ENCODE peak calls at places on chromosomes 3 and 15, in nine cellular contexts. N is PC-3, E is lung, C is dorsolateral prefrontal cortex, O is upper lobe of right lung, B is BJ, J is stomach, G is heart left ventricle, D is IMR-90. K is an unnamed sample.
A peak's percentile ranks its signal among the peaks of the same experiment; 100 is the strongest.

GRCh38 chr3:123782488-123782887 is 101.6 kb downstream of the MYLK start:
- DNase-seq in N (no peak), E (no peak), C (no peak), O (no peak), B (no peak), J (no peak), G (no peak), D (no peak), K (no peak)

GRCh38 chr3:178583963-178584575 is 47.8 kb downstream of the KCNMB2 start:
- DNase-seq in N (no peak), E (no peak), C (no peak), O (no peak), B (no peak), J (no peak), G (no peak), D (no peak), K (peak; percentile 16)

GRCh38 chr3:12714278-12714677 is 44.8 kb downstream of the TMEM40 start:
- DNase-seq in N (no peak), E (no peak), C (no peak), O (no peak), B (no peak), J (no peak), G (no peak), D (no peak), K (no peak)

GRCh38 chr3:113751145-113751544 is 4.3 kb downstream of the ATP6V1A start:
- DNase-seq in N (no peak), E (no peak), C (no peak), O (no peak), B (no peak), J (no peak), G (no peak), D (no peak), K (no peak)

GRCh38 chr15:58292761-58293175 is 139.0 kb upstream of the LIPC start:
- DNase-seq in N (no peak), E (no peak), C (no peak), O (no peak), B (no peak), J (no peak), G (no peak), D (peak; percentile 28), K (no peak)

GRCh38 chr15:28021281-28022039 is 77.7 kb downstream of the OCA2 start:
- DNase-seq in N (peak; percentile 69), E (peak; percentile 75), C (peak; percentile 51), O (peak; percentile 78), B (no peak), J (no peak), G (no peak), D (peak; percentile 48), K (peak; percentile 25)

GRCh38 chr15:63048986-63049665 is 6.6 kb downstream of the TPM1 start:
- DNase-seq in N (peak; percentile 78), E (peak; percentile 54), C (peak; percentile 73), O (peak; percentile 72), B (no peak), J (peak; percentile 46), G (peak; percentile 59), D (peak; percentile 66), K (peak; percentile 59)

GRCh38 chr15:70892912-70893560 is 410 bp downstream of the LRRC49 start:
- DNase-seq in N (peak; percentile 56), E (no peak), C (no peak), O (no peak), B (peak; percentile 26), J (no peak), G (peak; percentile 18), D (peak; percentile 79), K (no peak)

GRCh38 chr3:152968388-152969024 is 133.6 kb downstream of the P2RY1 start:
- DNase-seq in N (peak; percentile 83), E (no peak), C (no peak), O (no peak), B (no peak), J (no peak), G (no peak), D (no peak), K (no peak)

GRCh38 chr3:16978234-16978920 is 93.6 kb downstream of the PLCL2 start:
- DNase-seq in N (no peak), E (no peak), C (no peak), O (no peak), B (no peak), J (no peak), G (no peak), D (peak; percentile 49), K (no peak)

GRCh38 chr3:55445551-55445950 is 41.6 kb downstream of the WNT5A start:
- DNase-seq in N (no peak), E (peak; percentile 57), C (no peak), O (no peak), B (no peak), J (peak; percentile 40), G (no peak), D (no peak), K (no peak)

GRCh38 chr3:11631822-11632221 is 11.9 kb downstream of the VGLL4 start:
- DNase-seq in N (no peak), E (no peak), C (no peak), O (no peak), B (no peak), J (no peak), G (no peak), D (no peak), K (no peak)

GRCh38 chr3:109057616-109058015 is 60.3 kb downstream of the MORC1 start:
- DNase-seq in N (no peak), E (no peak), C (no peak), O (no peak), B (no peak), J (no peak), G (no peak), D (no peak), K (no peak)

GRCh38 chr3:23165571-23165970 is 37.6 kb upstream of the UBE2E2 start:
- DNase-seq in N (no peak), E (no peak), C (no peak), O (no peak), B (no peak), J (no peak), G (no peak), D (no peak), K (no peak)

GRCh38 chr3:184965639-184966430 is 153.9 kb downstream of the VPS8 start:
- DNase-seq in N (no peak), E (no peak), C (no peak), O (no peak), B (no peak), J (no peak), G (no peak), D (no peak), K (no peak)

GRCh38 chr15:69145694-69146492 is 14.5 kb upstream of the GLCE start:
- DNase-seq in N (no peak), E (no peak), C (no peak), O (no peak), B (no peak), J (no peak), G (no peak), D (peak; percentile 21), K (no peak)

GRCh38 chr3:112395166-112395894 is 62.4 kb downstream of the CD200 start:
- DNase-seq in N (no peak), E (no peak), C (no peak), O (no peak), B (no peak), J (no peak), G (no peak), D (peak; percentile 69), K (no peak)

GRCh38 chr3:125431912-125432587 is 56.9 kb upstream of the ZNF148 start:
- DNase-seq in N (peak; percentile 38), E (no peak), C (no peak), O (no peak), B (no peak), J (no peak), G (no peak), D (peak; percentile 49), K (no peak)

DNA sequence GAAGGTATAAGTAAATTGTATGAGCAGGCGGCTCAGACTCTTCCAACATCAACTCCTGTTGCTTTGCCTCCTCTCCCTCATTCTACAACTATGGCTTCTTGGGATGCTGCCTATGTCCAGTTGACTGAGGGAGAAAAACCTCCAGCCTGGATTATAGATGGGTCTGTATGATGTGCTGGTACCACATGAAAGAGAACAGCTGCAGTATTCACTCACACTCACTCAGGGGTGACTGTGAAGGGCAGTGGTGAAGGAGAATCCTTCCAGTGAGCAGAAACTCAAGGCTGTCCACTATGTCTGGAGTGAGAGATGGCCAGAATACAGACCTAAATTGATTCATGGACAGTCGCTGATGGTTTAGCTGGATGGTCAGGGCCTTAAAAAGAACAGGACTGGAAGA is 1.7 kb upstream of the BCL2L10 start:
- DNase-seq in N (no peak), E (no peak), C (no peak), O (no peak), B (no peak), J (no peak), G (no peak), D (no peak), K (no peak)
- TF ChIP-seq CTCF in N (no peak), E (no peak), C (no peak), O (no peak), B (no peak), J (no peak), G (no peak), D (no peak), K (no peak)

GRCh38 chr15:40365016-40365415 is 7.0 kb downstream of the DISP2 start:
- DNase-seq in N (no peak), E (no peak), C (no peak), O (no peak), B (no peak), J (no peak), G (no peak), D (no peak), K (no peak)

GRCh38 chr15:40367038-40367672 is 9.1 kb downstream of the DISP2 start:
- DNase-seq in N (no peak), E (no peak), C (peak; percentile 83), O (peak; percentile 64), B (no peak), J (peak; percentile 96), G (peak; percentile 88), D (no peak), K (peak; percentile 91)

GRCh38 chr15:40367673-40368611 is 9.9 kb downstream of the DISP2 start:
- DNase-seq in N (peak; percentile 88), E (peak; percentile 88), C (peak; percentile 85), O (peak; percentile 95), B (no peak), J (peak; percentile 93), G (peak; percentile 81), D (peak; percentile 87), K (peak; percentile 82)

GRCh38 chr15:40365624-40366023 is 7.6 kb downstream of the DISP2 start:
- DNase-seq in N (no peak), E (no peak), C (no peak), O (no peak), B (no peak), J (no peak), G (no peak), D (no peak), K (no peak)

GRCh38 chr15:40366204-40367037 is 8.4 kb downstream of the DISP2 start:
- DNase-seq in N (no peak), E (no peak), C (no peak), O (peak; percentile 27), B (no peak), J (no peak), G (no peak), D (no peak), K (no peak)
- H3K27me3 ChIP-seq in N (no peaks in the 10 kb centered on the region), E (no peaks in the 10 kb centered on the region), C (no peaks in the 10 kb centered on the region), O (no peaks in the 10 kb centered on the region), B (peaks cover 3% of the 10 kb centered on the region), J (no peaks in the 10 kb centered on the region), G (no peaks in the 10 kb centered on the region), D (peaks cover 9% of the 10 kb centered on the region), K (no peaks in the 10 kb centered on the region)

GRCh38 chr3:41574900-41575299 is 375.6 kb downstream of the CTNNB1 start:
- DNase-seq in N (peak; percentile 23), E (no peak), C (no peak), O (no peak), B (no peak), J (no peak), G (no peak), D (no peak), K (no peak)
- TF ChIP-seq CTCF in N (peak; percentile 55), E (no peak), C (peak; percentile 25), O (no peak), B (no peak), J (no peak), G (no peak), D (no peak), K (peak; percentile 23)

GRCh38 chr15:48077785-48078184 is 43.0 kb upstream of the SLC24A5 start:
- DNase-seq in N (no peak), E (no peak), C (no peak), O (no peak), B (no peak), J (no peak), G (no peak), D (no peak), K (no peak)
- H3K27me3 ChIP-seq in N (peaks cover 8% of the 10 kb centered on the region), E (no peaks in the 10 kb centered on the region), C (no peaks in the 10 kb centered on the region), O (no peaks in the 10 kb centered on the region), B (peaks cover 2% of the 10 kb centered on the region), J (peaks cover 6% of the 10 kb centered on the region), G (peaks cover 11% of the 10 kb centered on the region), D (peaks cover 16% of the 10 kb centered on the region), K (peaks cover 43% of the 10 kb centered on the region)

K was measured in left ventricle myocardium inferior.